ENCODE peak calls at places on chromosomes 5 and 9, in four cellular contexts. S is lower lobe of right lung, Q is skeletal muscle cell, D is cardiac fibroblast. X is an unnamed sample.

GRCh38 chr9:114159562-114160145 is 4.3 kb downstream of the COL27A1 start:
- DNase-seq in Q (no peak), S (no peak), D (no peak), X (no peak)

GRCh38 chr5:43312699-43313034 is 545 bp downstream of the HMGCS1 start:
- DNase-seq in D (no peak), S (no peak), Q (no peak), X (no peak)

GRCh38 chr5:172142709-172143215 is 45.3 kb downstream of the STK10 start:
- DNase-seq in S (no peak), Q (no peak), D (no peak), X (no peak)

GRCh38 chr9:5025416-5025815 is 40.3 kb downstream of the JAK2 start:
- DNase-seq in D (peak), S (no peak), Q (no peak), X (no peak)

GRCh38 chr9:137618105-137619067 is at the start of gene EHMT1:
- DNase-seq in D (peak), S (peak), Q (no peak), X (peak)

GRCh38 chr9:20728493-20729220 is 44.6 kb downstream of the FOCAD start:
- DNase-seq in S (no peak), Q (peak), D (peak), X (no peak)

GRCh38 chr9:135929656-135930445 is 22.5 kb upstream of the CAMSAP1 start:
- DNase-seq in D (no peak), Q (no peak), S (no peak), X (no peak)

GRCh38 chr5:7802855-7803254 is 48.1 kb downstream of the CFAP90 start:
- DNase-seq in S (no peak), D (peak), Q (no peak), X (no peak)

GRCh38 chr9:133111461-133112360 is 9.3 kb downstream of the RALGDS start:
- DNase-seq in D (no peak), Q (no peak), S (peak), X (no peak)

GRCh38 chr5:36724429-36725332 is 118.3 kb downstream of the SLC1A3 start:
- DNase-seq in Q (no peak), D (no peak), S (peak), X (peak)

GRCh38 chr9:70835323-70835722 is 286.1 kb downstream of the TRPM3 start:
- DNase-seq in Q (no peak), S (no peak), D (peak), X (no peak)

GRCh38 chr9:129480705-129481104 is 140.2 kb downstream of the C9orf50 start:
- DNase-seq in S (no peak), D (no peak), Q (no peak), X (no peak)

GRCh38 chr9:4141201-4141750 is 158.6 kb downstream of the GLIS3 start:
- DNase-seq in D (no peak), S (no peak), Q (no peak), X (no peak)

GRCh38 chr9:134181648-134182034 is 17.3 kb upstream of the RNU6ATAC start:
- DNase-seq in Q (no peak), S (no peak), D (no peak), X (peak)

GRCh38 chr9:124037790-124038189 is 26.2 kb downstream of the LHX2 start:
- DNase-seq in S (no peak), Q (no peak), D (no peak), X (no peak)

GRCh38 chr5:36696059-36696673 is 89.8 kb downstream of the SLC1A3 start:
- DNase-seq in S (no peak), D (peak), Q (no peak), X (peak)

GRCh38 chr5:151773979-151774378 is 2.2 kb downstream of the G3BP1 start:
- DNase-seq in Q (no peak), D (no peak), S (no peak), X (no peak)

GRCh38 chr9:100498592-100498991 is 25.6 kb downstream of the TMEFF1 start:
- DNase-seq in Q (no peak), D (peak), S (no peak), X (no peak)

GRCh38 chr9:69317894-69318293 is 7.1 kb upstream of the ENTREP1 start:
- DNase-seq in D (peak), Q (no peak), S (no peak), X (no peak)

GRCh38 chr5:141604318-141604717 is 14.5 kb downstream of the DIAPH1 start:
- DNase-seq in Q (peak), S (peak), D (peak), X (peak)

GRCh38 chr9:90967171-90967570 is 165.6 kb downstream of the SYK start:
- DNase-seq in Q (no peak), S (no peak), D (no peak), X (no peak)

GRCh38 chr9:136095495-136096058 is 488 bp upstream of the NACC2 start:
- DNase-seq in S (peak), D (peak), Q (no peak), X (no peak)

GRCh38 chr5:9544502-9545300 is 1.2 kb downstream of the SEMA5A start:
- DNase-seq in Q (no peak), S (peak), D (peak), X (peak)

GRCh38 chr5:115895821-115896220 is 54.1 kb downstream of the AP3S1 start:
- DNase-seq in S (no peak), D (peak), Q (no peak), X (no peak)

GRCh38 chr9:119003882-119004617 is 365.2 kb downstream of the BRINP1 start:
- DNase-seq in Q (no peak), S (no peak), D (peak), X (no peak)
- H3K4me3 ChIP-seq in Q (no peak), S (no peak), D (no peak), X (no peak)

DNA sequence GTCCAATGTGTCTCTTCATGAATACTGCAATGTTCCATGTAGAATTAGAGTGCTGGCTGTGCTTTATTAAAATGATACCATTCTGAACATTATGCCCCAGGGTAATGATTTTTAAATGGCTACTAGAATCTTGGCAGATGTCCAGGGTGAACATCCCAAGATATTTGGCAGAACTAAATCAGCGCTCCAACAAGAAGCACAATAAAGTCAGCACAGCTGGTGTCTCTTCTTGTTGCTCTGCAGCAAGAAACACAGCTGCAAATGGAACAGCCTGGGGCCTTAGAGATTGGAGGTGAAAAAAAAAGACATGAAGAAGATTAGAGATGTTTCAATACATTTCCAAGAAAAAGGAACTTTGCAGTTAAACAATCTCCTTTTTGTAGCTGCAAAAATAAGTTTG is 248.3 kb downstream of the CDH18 start:
- DNase-seq in D (no peak), Q (peak), S (no peak), X (no peak)
- H3K4me3 ChIP-seq in D (no peak), Q (no peak), S (no peak), X (no peak)

GRCh38 chr9:34379334-34380033 is 2.8 kb upstream of the MYORG start:
- DNase-seq in S (peak), Q (peak), D (peak), X (peak)
- H3K4me3 ChIP-seq in S (peak), Q (peak), D (peak), X (peak)

DNA sequence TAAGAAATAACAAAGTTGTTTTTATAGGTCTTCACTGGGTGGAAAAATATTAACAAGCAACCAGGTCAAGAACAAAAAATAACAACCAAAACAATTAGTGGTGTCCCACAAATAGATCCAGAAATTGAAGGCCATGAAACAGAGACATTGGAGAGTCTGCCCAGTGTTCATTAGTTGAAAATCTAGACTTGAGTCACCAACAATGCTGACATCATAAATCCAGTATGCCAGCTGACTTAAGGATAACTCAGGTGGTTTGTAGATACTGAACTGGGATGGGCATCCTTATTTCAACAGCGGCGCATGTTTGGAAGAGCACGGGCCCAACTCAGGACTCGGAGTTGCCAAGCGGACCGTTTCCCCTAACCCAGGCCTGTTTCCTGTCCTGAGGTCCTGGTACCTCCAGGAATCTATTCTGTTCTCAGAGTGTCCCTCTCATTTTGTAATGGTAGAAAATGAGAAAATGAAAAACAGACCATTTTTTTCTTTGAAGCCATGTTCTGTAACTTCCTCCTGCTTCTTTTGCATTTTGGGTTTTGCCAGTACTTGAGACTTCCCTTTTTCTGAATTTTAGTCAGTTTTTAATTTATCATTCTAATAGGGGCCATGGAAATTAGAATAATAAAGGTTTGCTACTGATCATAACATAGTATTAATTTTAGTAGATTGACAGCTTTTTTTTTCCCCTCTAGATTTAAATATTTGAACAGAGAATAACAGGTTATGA is 80.5 kb upstream of the TNFAIP8 start:
- DNase-seq in D (peak), Q (no peak), S (no peak), X (no peak)
- H3K4me3 ChIP-seq in D (no peak), Q (no peak), S (no peak), X (no peak)

X was measured in tibial artery.